ENCODE peak calls at places on chromosomes 3 and 15, in five cellular contexts. One of them, this sample, is unnamed.

GRCh38 chr3:192515661-192516040 is 211.7 kb downstream of the FGF12 start:
- DNase-seq in NCI-H1417: peak; percentile 72
- DNase-seq in pons: no peak
- DNase-seq in brain microvascular endothelial cell: no peak
- DNase-seq in psoas muscle: no peak
- DNase-seq in this sample: no peak

GRCh38 chr15:60345616-60346015 is 52.2 kb downstream of the ANXA2 start:
- DNase-seq in pons: no peak
- DNase-seq in psoas muscle: no peak
- DNase-seq in brain microvascular endothelial cell: no peak
- DNase-seq in NCI-H1417: no peak
- DNase-seq in this sample: no peak

GRCh38 chr3:137525471-137525870 is 238.6 kb upstream of the SOX14 start:
- DNase-seq in brain microvascular endothelial cell: no peak
- DNase-seq in NCI-H1417: no peak
- DNase-seq in pons: no peak
- DNase-seq in psoas muscle: no peak
- DNase-seq in this sample: no peak

GRCh38 chr3:98188553-98188952 is 22.1 kb downstream of the OR5H15 start:
- DNase-seq in pons: peak; percentile 32
- DNase-seq in NCI-H1417: no peak
- DNase-seq in brain microvascular endothelial cell: no peak
- DNase-seq in psoas muscle: no peak
- DNase-seq in this sample: peak; percentile 8

GRCh38 chr3:51522273-51522981 is 16.1 kb upstream of the RAD54L2 start:
- DNase-seq in brain microvascular endothelial cell: no peak
- DNase-seq in NCI-H1417: no peak
- DNase-seq in psoas muscle: no peak
- DNase-seq in pons: no peak
- DNase-seq in this sample: no peak

GRCh38 chr3:55066406-55067128 is 138.7 kb upstream of the LRTM1 start:
- DNase-seq in NCI-H1417: no peak
- DNase-seq in pons: no peak
- DNase-seq in brain microvascular endothelial cell: no peak
- DNase-seq in psoas muscle: no peak
- DNase-seq in this sample: no peak

GRCh38 chr3:99330281-99330680 is 308.1 kb upstream of the COL8A1 start:
- DNase-seq in psoas muscle: no peak
- DNase-seq in pons: no peak
- DNase-seq in NCI-H1417: no peak
- DNase-seq in brain microvascular endothelial cell: peak; percentile 49
- DNase-seq in this sample: peak; percentile 27

GRCh38 chr3:50345586-50345985 is at the start of gene ZMYND10:
- DNase-seq in psoas muscle: peak; percentile 81
- DNase-seq in pons: no peak
- DNase-seq in NCI-H1417: peak; percentile 62
- DNase-seq in brain microvascular endothelial cell: no peak
- DNase-seq in this sample: no peak

GRCh38 chr3:63975705-63976104 is 47.6 kb downstream of the PSMD6 start:
- DNase-seq in pons: peak; percentile 86
- DNase-seq in brain microvascular endothelial cell: peak; percentile 80
- DNase-seq in NCI-H1417: no peak
- DNase-seq in psoas muscle: peak; percentile 85
- DNase-seq in this sample: no peak

GRCh38 chr3:150215616-150216015 is 192.5 kb upstream of the TSC22D2 start:
- DNase-seq in pons: no peak
- DNase-seq in brain microvascular endothelial cell: no peak
- DNase-seq in NCI-H1417: no peak
- DNase-seq in psoas muscle: no peak
- DNase-seq in this sample: peak; percentile 47

GRCh38 chr3:183581496-183582155 is 26.1 kb upstream of the KLHL6 start:
- DNase-seq in psoas muscle: no peak
- DNase-seq in brain microvascular endothelial cell: no peak
- DNase-seq in NCI-H1417: peak; percentile 42
- DNase-seq in pons: peak; percentile 90
- DNase-seq in this sample: no peak

GRCh38 chr3:103126111-103126510 is 691.3 kb downstream of the ZPLD1 start:
- DNase-seq in brain microvascular endothelial cell: no peak
- DNase-seq in pons: no peak
- DNase-seq in psoas muscle: no peak
- DNase-seq in NCI-H1417: no peak
- DNase-seq in this sample: no peak

GRCh38 chr3:193132923-193133463 is 108.0 kb upstream of the PLAAT1 start:
- DNase-seq in pons: no peak
- DNase-seq in psoas muscle: no peak
- DNase-seq in NCI-H1417: no peak
- DNase-seq in brain microvascular endothelial cell: no peak
- DNase-seq in this sample: no peak

GRCh38 chr3:44446929-44447328 is 30.5 kb downstream of the ZNF445 start:
- DNase-seq in pons: no peak
- DNase-seq in brain microvascular endothelial cell: no peak
- DNase-seq in NCI-H1417: no peak
- DNase-seq in psoas muscle: no peak
- DNase-seq in this sample: no peak

GRCh38 chr3:12750223-12750622 is 8.8 kb downstream of the TMEM40 start:
- DNase-seq in brain microvascular endothelial cell: peak; percentile 56
- DNase-seq in NCI-H1417: peak; percentile 2
- DNase-seq in psoas muscle: no peak
- DNase-seq in pons: no peak
- DNase-seq in this sample: peak; percentile 91

GRCh38 chr15:62059108-62059817 is 984 bp downstream of the VPS13C start:
- DNase-seq in NCI-H1417: no peak
- DNase-seq in psoas muscle: no peak
- DNase-seq in brain microvascular endothelial cell: no peak
- DNase-seq in pons: peak; percentile 41
- DNase-seq in this sample: no peak

GRCh38 chr3:184639351-184639750 is 72.5 kb downstream of the MAGEF1 start:
- DNase-seq in psoas muscle: peak; percentile 19
- DNase-seq in brain microvascular endothelial cell: no peak
- DNase-seq in pons: no peak
- DNase-seq in NCI-H1417: peak; percentile 94
- DNase-seq in this sample: no peak

GRCh38 chr3:194285024-194285858 is 65.9 kb downstream of the CPN2 start:
- DNase-seq in NCI-H1417: no peak
- DNase-seq in psoas muscle: no peak
- DNase-seq in pons: no peak
- DNase-seq in brain microvascular endothelial cell: no peak
- DNase-seq in this sample: peak; percentile 59

GRCh38 chr3:99114565-99115291 is 213.2 kb upstream of the DCBLD2 start:
- DNase-seq in psoas muscle: no peak
- DNase-seq in NCI-H1417: no peak
- DNase-seq in pons: no peak
- DNase-seq in brain microvascular endothelial cell: peak; percentile 68
- DNase-seq in this sample: peak; percentile 50

GRCh38 chr15:56794150-56794922 is 61.0 kb upstream of the ZNF280D start:
- DNase-seq in pons: no peak
- DNase-seq in psoas muscle: no peak
- DNase-seq in NCI-H1417: no peak
- DNase-seq in brain microvascular endothelial cell: peak; percentile 77
- DNase-seq in this sample: peak; percentile 59

GRCh38 chr15:40685376-40685775 is 9.6 kb upstream of the RAD51 start:
- DNase-seq in pons: no peak
- DNase-seq in psoas muscle: no peak
- DNase-seq in NCI-H1417: no peak
- DNase-seq in brain microvascular endothelial cell: no peak
- DNase-seq in this sample: no peak

GRCh38 chr3:45110185-45110833 is 35.9 kb downstream of the CDCP1 start:
- DNase-seq in psoas muscle: no peak
- DNase-seq in pons: peak; percentile 39
- DNase-seq in brain microvascular endothelial cell: no peak
- DNase-seq in NCI-H1417: no peak
- DNase-seq in this sample: peak; percentile 57

This sample was measured in A172.